ENCODE peak calls at places on chromosomes 13 and 19, in seven cellular contexts. P is AG09309, G is tibial artery, R is Peyer's patch, B is PC-3, Y is OCI-LY7, Z is retinal pigment epithelial cell. T is an unnamed sample.

GRCh38 chr19:17673937-17674799 is 14.0 kb downstream of the UNC13A start:
- DNase-seq in P (no peak), G (no peak), R (no peak), B (no peak), Y (no peak), Z (no peak), T (no peak)

GRCh38 chr13:21542563-21542962 is 61.4 kb downstream of the MICU2 start:
- DNase-seq in P (no peak), G (no peak), R (no peak), B (peak), Y (no peak), Z (no peak), T (no peak)

GRCh38 chr13:38582133-38582532 is 104.7 kb upstream of the FREM2 start:
- DNase-seq in P (no peak), G (no peak), R (no peak), B (peak), Y (peak), Z (no peak), T (peak)

GRCh38 chr13:97274782-97275252 is 52.7 kb downstream of the MBNL2 start:
- DNase-seq in P (no peak), G (no peak), R (no peak), B (peak), Y (no peak), Z (peak), T (no peak)

GRCh38 chr13:41407380-41407779 is 50.0 kb upstream of the RGCC start:
- DNase-seq in P (no peak), G (no peak), R (no peak), B (peak), Y (no peak), Z (no peak), T (no peak)

GRCh38 chr19:17424743-17425365 is 5.0 kb downstream of the MVB12A start:
- DNase-seq in P (no peak), G (no peak), R (peak), B (peak), Y (peak), Z (no peak), T (peak)

GRCh38 chr13:60754211-60754610 is 357.2 kb downstream of the TDRD3 start:
- DNase-seq in P (no peak), G (no peak), R (no peak), B (no peak), Y (no peak), Z (no peak), T (no peak)

GRCh38 chr19:52695996-52696395 is 38.8 kb downstream of the ZNF611 start:
- DNase-seq in P (no peak), G (no peak), R (no peak), B (no peak), Y (no peak), Z (no peak), T (no peak)

GRCh38 chr19:32676186-32676894 is 692 bp downstream of the RGS9BP start:
- DNase-seq in P (no peak), G (no peak), R (peak), B (no peak), Y (no peak), Z (no peak), T (no peak)

GRCh38 chr19:6866646-6867255 is 20.6 kb upstream of the ADGRE1 start:
- DNase-seq in P (no peak), G (no peak), R (no peak), B (peak), Y (no peak), Z (no peak), T (peak)

GRCh38 chr19:54273811-54274210 is 7.1 kb downstream of the LILRB2 start:
- DNase-seq in P (no peak), G (no peak), R (no peak), B (no peak), Y (no peak), Z (no peak), T (no peak)

GRCh38 chr13:39499580-39499979 is 103.4 kb downstream of the LHFPL6 start:
- DNase-seq in P (no peak), G (no peak), R (no peak), B (no peak), Y (no peak), Z (no peak), T (no peak)

GRCh38 chr13:62038214-62038613 is 622.6 kb upstream of the PCDH20 start:
- DNase-seq in P (no peak), G (no peak), R (no peak), B (no peak), Y (no peak), Z (no peak), T (peak)

GRCh38 chr19:41877916-41878905 is 1.1 kb downstream of the CD79A start:
- DNase-seq in P (no peak), G (no peak), R (no peak), B (no peak), Y (no peak), Z (no peak), T (peak)

GRCh38 chr19:5138606-5139594 is 170.0 kb downstream of the KDM4B start:
- DNase-seq in P (peak), G (no peak), R (no peak), B (peak), Y (no peak), Z (no peak), T (peak)

GRCh38 chr13:38346764-38347163 is 2.9 kb upstream of the UFM1 start:
- DNase-seq in P (no peak), G (no peak), R (no peak), B (no peak), Y (no peak), Z (no peak), T (no peak)

GRCh38 chr19:5893907-5894703 is 9.5 kb downstream of the NDUFA11 start:
- DNase-seq in P (no peak), G (no peak), R (no peak), B (no peak), Y (no peak), Z (no peak), T (no peak)

GRCh38 chr19:40623403-40624239 is 22.5 kb downstream of the LTBP4 start:
- DNase-seq in P (no peak), G (no peak), R (peak), B (peak), Y (peak), Z (no peak), T (no peak)

GRCh38 chr13:86906458-86906857 is 764.7 kb upstream of the SLITRK5 start:
- DNase-seq in P (no peak), G (no peak), R (no peak), B (no peak), Y (no peak), Z (peak), T (no peak)

GRCh38 chr13:36839981-36840380 is 21.0 kb downstream of the RFXAP start:
- DNase-seq in P (no peak), G (no peak), R (no peak), B (no peak), Y (no peak), Z (no peak), T (no peak)

GRCh38 chr13:36837354-36838092 is 18.5 kb downstream of the RFXAP start:
- DNase-seq in P (no peak), G (no peak), R (no peak), B (no peak), Y (no peak), Z (no peak), T (no peak)

GRCh38 chr13:36840718-36841250 is 21.8 kb downstream of the RFXAP start:
- DNase-seq in P (no peak), G (no peak), R (no peak), B (no peak), Y (no peak), Z (no peak), T (no peak)

GRCh38 chr13:36839281-36839680 is 20.3 kb downstream of the RFXAP start:
- DNase-seq in P (no peak), G (no peak), R (no peak), B (no peak), Y (no peak), Z (no peak), T (no peak)

GRCh38 chr13:36841411-36841810 is 22.4 kb downstream of the RFXAP start:
- DNase-seq in P (no peak), G (no peak), R (no peak), B (peak), Y (no peak), Z (no peak), T (no peak)
- TF ChIP-seq CTCF in P (peak), G (no peak), R (no peak), B (peak), Y (peak), Z (peak), T (no peak)

DNA sequence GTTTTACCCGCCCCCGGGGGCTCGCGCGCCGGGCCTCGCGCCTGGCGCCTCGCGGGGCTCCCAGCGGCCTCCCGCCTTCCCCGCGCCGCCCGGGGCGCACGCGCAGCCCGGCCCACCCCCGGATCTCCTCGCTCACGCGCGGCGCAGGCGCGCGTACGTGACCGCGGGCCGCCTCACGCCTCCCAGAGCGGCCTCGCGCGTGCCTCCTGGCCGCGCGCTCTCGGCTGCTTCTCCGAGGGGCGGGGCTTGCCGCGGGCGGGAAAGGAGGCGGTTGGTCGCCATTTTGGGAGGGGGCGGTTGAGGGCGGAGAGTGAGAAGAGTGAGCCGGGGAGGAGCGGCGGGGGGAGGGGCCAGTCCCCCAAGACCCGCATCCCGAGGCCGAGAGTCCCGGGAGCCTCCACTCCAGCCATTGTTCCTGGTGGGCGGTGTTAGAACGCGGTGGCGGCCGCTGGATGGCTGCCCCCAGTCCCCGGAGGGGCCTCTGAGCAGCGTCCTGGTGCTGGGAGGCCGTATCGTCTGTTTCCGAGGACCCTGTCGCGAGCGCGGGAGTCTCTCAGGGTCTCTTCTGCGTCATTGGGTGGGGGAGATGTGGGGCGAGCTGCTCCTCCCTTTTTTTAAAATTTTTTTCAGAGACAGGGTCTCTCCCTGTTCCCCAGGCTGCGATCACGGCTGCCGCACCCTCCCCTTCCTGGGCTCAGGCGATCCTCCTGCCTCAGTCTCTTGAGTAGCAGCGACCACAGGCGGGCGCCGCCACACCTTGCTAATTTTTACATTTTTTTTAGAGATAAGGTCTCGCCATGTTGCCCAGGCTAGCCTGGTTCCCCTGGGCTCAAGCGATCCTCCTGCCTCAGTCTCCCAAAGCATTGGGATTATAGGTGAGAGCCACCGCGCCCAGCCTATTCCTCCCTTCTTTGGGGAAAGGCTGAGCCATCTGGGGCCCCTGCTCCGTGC is at the start of gene ZNF541:
- DNase-seq in P (no peak), G (peak), R (peak), B (no peak), Y (no peak), Z (no peak), T (no peak)
- H3K4me3 ChIP-seq in P (peak), G (peak), R (peak), B (no peak), Y (no peak), Z (peak), T (no peak)

GRCh38 chr13:113458218-113459065 is 5.2 kb upstream of the ADPRHL1 start:
- DNase-seq in P (no peak), G (no peak), R (no peak), B (no peak), Y (no peak), Z (no peak), T (no peak)
- TF ChIP-seq CTCF in P (peak), G (no peak), R (no peak), B (peak), Y (peak), Z (peak), T (peak)

DNA sequence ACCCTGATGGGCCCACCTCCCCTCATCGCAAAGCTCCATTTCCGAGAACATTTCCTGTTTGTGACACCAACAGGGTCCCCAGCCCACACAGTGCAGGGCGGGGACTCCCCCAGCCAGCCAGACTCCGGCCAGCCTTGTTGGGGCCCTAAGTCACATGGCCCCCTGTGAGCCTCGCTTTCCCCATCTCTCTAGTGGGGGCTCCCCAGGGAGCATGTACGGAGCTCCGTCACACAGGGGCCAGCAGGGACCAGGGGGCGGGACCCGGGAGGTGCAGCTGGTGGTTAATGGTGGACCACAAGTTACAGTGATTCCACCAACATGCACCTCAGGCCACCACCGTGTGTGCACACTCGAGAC is 1.7 kb downstream of the TBXA2R start:
- DNase-seq in P (no peak), G (peak), R (no peak), B (no peak), Y (peak), Z (no peak), T (peak)
- H3K4me3 ChIP-seq in P (no peak), G (peak), R (no peak), B (no peak), Y (no peak), Z (no peak), T (no peak)

DNA sequence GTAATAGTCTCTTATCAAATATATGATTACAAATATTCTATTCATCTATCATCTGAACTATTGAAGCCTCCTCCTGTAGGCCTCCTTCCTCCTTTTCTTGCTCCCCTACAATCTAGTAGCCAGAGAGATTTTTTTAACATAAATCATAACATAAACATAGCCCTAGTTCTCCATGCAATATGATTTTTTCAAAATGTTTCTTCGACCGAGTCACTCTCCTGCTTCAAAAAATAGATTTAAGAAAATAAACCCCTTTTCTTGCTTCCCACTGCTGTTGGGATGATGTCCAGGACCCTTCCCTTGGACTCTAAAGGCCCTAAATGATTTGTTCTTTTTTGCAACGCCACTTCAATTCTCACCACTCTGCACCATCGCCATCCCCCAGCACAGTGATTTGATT is 319.7 kb upstream of the TSHZ3 start:
- DNase-seq in P (no peak), G (no peak), R (no peak), B (no peak), Y (no peak), Z (no peak), T (no peak)
- TF ChIP-seq CTCF in P (no peak), G (no peak), R (no peak), B (no peak), Y (no peak), Z (no peak), T (no peak)

GRCh38 chr19:638901-639250 is 803 bp upstream of the FGF22 start:
- DNase-seq in P (no peak), G (no peak), R (no peak), B (no peak), Y (no peak), Z (no peak), T (no peak)
- H3K4me3 ChIP-seq in P (peak), G (peak), R (peak), B (peak), Y (no peak), Z (peak), T (no peak)

GRCh38 chr19:27846944-27847343 is 1366.0 kb downstream of the UQCRFS1 start:
- DNase-seq in P (no peak), G (no peak), R (no peak), B (no peak), Y (no peak), Z (no peak), T (no peak)

GRCh38 chr19:27843861-27844260 is 1369.1 kb downstream of the UQCRFS1 start:
- DNase-seq in P (no peak), G (no peak), R (no peak), B (no peak), Y (no peak), Z (no peak), T (no peak)

DNA sequence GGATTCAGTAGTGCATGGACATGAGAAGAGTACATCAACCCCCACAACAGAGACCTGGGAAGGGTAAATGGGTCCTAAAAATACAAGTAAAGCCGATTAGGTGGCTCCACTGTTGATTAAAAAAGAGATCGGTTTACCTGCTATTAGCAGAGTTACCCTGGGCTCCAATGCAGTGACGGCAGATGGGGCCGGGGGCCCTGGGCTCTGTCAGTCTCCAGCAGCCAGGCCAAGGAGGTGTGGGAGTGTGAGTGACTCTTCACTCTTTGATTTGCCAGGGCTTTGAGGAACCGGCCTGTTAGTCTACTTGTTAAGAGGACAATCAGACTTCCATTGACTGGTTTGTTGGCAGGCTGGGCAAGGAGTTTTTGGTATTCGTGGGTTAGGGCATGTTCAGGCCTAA is 1368.7 kb downstream of the UQCRFS1 start:
- DNase-seq in P (no peak), G (no peak), R (no peak), B (no peak), Y (no peak), Z (no peak), T (no peak)
- TF ChIP-seq CTCF in P (no peak), G (no peak), R (no peak), B (no peak), Y (no peak), Z (no peak), T (no peak)

DNA sequence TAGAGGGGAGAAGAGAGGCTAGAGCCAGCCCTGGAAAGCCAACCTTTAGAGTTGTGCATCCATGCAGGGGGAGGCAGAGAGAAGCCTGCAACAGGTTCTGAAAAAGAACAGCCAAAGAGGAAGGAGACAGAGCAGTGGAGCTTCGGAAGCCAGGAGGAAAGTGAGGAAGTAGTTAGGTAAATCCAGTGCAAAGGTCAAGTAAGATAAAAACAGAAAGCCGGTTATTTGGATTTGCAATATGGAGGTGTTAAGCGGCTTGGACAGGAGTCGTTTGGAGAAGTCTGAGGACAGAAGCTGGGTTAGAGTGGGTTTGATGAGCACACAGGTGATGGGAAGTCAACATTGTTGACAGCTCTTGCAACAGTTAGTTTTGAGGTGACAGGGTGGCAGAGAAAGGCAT is 53.5 kb upstream of the FLT1 start:
- DNase-seq in P (no peak), G (no peak), R (no peak), B (no peak), Y (no peak), Z (no peak), T (no peak)
- H3K4me3 ChIP-seq in P (no peak), G (no peak), R (no peak), B (no peak), Y (no peak), Z (no peak), T (no peak)

GRCh38 chr19:31356587-31357314 is 7.5 kb upstream of the TSHZ3 start:
- DNase-seq in P (no peak), G (no peak), R (no peak), B (no peak), Y (no peak), Z (no peak), T (no peak)
- TF ChIP-seq CTCF in P (peak), G (peak), R (no peak), B (no peak), Y (peak), Z (peak), T (no peak)

T was measured in GM12865.